ENCODE peak calls at places on chromosomes 1 and 21, in four cellular contexts. O is heart right ventricle, Y is IMR-90, L is GM03348. R is an unnamed sample.

GRCh38 chr1:218479436-218480115 is 134.4 kb downstream of the TGFB2 start:
- DNase-seq in O (no peak), Y (peak; percentile 74), L (peak; percentile 52), R (no peak)

GRCh38 chr1:176691251-176692228 is 228.6 kb downstream of the PAPPA2 start:
- DNase-seq in O (no peak), Y (peak; percentile 43), L (peak; percentile 65), R (peak; percentile 6)

GRCh38 chr1:216749219-216749618 is 26.0 kb upstream of the ESRRG start:
- DNase-seq in O (no peak), Y (no peak), L (no peak), R (no peak)

GRCh38 chr1:91940496-91940895 is 8.7 kb upstream of the BRDT start:
- DNase-seq in O (no peak), Y (no peak), L (no peak), R (no peak)

GRCh38 chr1:24057171-24057570 is 54.8 kb downstream of the MYOM3 start:
- DNase-seq in O (no peak), Y (no peak), L (no peak), R (no peak)

GRCh38 chr1:200035397-200035955 is 8.0 kb downstream of the NR5A2 start:
- DNase-seq in O (no peak), Y (no peak), L (no peak), R (no peak)

GRCh38 chr1:112817555-112818373 is 102.6 kb upstream of the PPM1J start:
- DNase-seq in O (no peak), Y (no peak), L (no peak), R (no peak)

GRCh38 chr1:64539808-64540207 is 69.9 kb downstream of the CACHD1 start:
- DNase-seq in O (peak; percentile 58), Y (peak; percentile 35), L (no peak), R (no peak)

GRCh38 chr21:41141031-41141457 is 26.9 kb upstream of the BACE2 start:
- DNase-seq in O (no peak), Y (peak; percentile 20), L (peak; percentile 81), R (no peak)

GRCh38 chr1:214310010-214310409 is 29.1 kb downstream of the SMYD2 start:
- DNase-seq in O (no peak), Y (peak; percentile 53), L (no peak), R (no peak)

R was measured in HuH-7.5.